ENCODE peak calls at places on chromosome 7, in six cellular contexts. X is mesendoderm, B is esophagus squamous epithelium, S is HCT116, R is dorsolateral prefrontal cortex, Z is right lobe of liver. Q is an unnamed sample.

GRCh38 chr7:103547451-103548284 is 101.7 kb upstream of the SLC26A5 start:
- DNase-seq in X (no peak), B (no peak), S (no peak), R (no peak), Z (no peak), Q (no peak)

GRCh38 chr7:130886438-130887135 is 152.6 kb upstream of the KLF14 start:
- DNase-seq in X (no peak), B (no peak), S (no peak), R (no peak), Z (no peak), Q (no peak)

GRCh38 chr7:108284349-108285017 is 154.3 kb upstream of the LAMB4 start:
- DNase-seq in X (no peak), B (no peak), S (no peak), R (no peak), Z (no peak), Q (no peak)

GRCh38 chr7:82615527-82615926 is 171.9 kb upstream of the CACNA2D1 start:
- DNase-seq in X (peak), B (no peak), S (no peak), R (no peak), Z (no peak), Q (no peak)

GRCh38 chr7:143322646-143323343 is 6.9 kb downstream of the CLCN1 start:
- DNase-seq in X (no peak), B (no peak), S (no peak), R (no peak), Z (no peak), Q (no peak)

GRCh38 chr7:157712666-157713235 is 375.9 kb downstream of the DNAJB6 start:
- DNase-seq in X (no peak), B (no peak), S (no peak), R (no peak), Z (no peak), Q (no peak)

GRCh38 chr7:2719007-2719406 is 31.0 kb downstream of the AMZ1 start:
- DNase-seq in X (peak), B (no peak), S (no peak), R (peak), Z (no peak), Q (peak)

GRCh38 chr7:151115836-151116418 is 29.7 kb downstream of the AGAP3 start:
- DNase-seq in X (peak), B (no peak), S (peak), R (no peak), Z (no peak), Q (no peak)

GRCh38 chr7:94923412-94923811 is 16.0 kb downstream of the PPP1R9A start:
- DNase-seq in X (no peak), B (no peak), S (no peak), R (no peak), Z (no peak), Q (no peak)

GRCh38 chr7:135977020-135977741 is at the start of gene MTPN:
- DNase-seq in X (peak), B (peak), S (peak), R (peak), Z (peak), Q (peak)

GRCh38 chr7:127251048-127251451 is 1.7 kb downstream of the GRM8 start:
- DNase-seq in X (no peak), B (no peak), S (no peak), R (peak), Z (peak), Q (no peak)

GRCh38 chr7:21355406-21355874 is 72.4 kb upstream of the SP4 start:
- DNase-seq in X (no peak), B (no peak), S (no peak), R (no peak), Z (no peak), Q (peak)

GRCh38 chr7:2116903-2117680 is 115.7 kb downstream of the MAD1L1 start:
- DNase-seq in X (no peak), B (no peak), S (no peak), R (peak), Z (peak), Q (no peak)

GRCh38 chr7:8261711-8262695 is at the start of gene ICA1:
- DNase-seq in X (peak), B (no peak), S (no peak), R (peak), Z (peak), Q (peak)

GRCh38 chr7:24851791-24852190 is 94.5 kb upstream of the GSDME start:
- DNase-seq in X (peak), B (no peak), S (no peak), R (no peak), Z (no peak), Q (no peak)

GRCh38 chr7:76069238-76069638 is 21.3 kb downstream of the MDH2 start:
- DNase-seq in X (peak), B (no peak), S (peak), R (peak), Z (no peak), Q (no peak)

GRCh38 chr7:36037121-36037662 is 115.9 kb upstream of the EEPD1 start:
- DNase-seq in X (peak), B (no peak), S (no peak), R (peak), Z (no peak), Q (no peak)

GRCh38 chr7:131322046-131322445 is 5.6 kb upstream of the MKLN1 start:
- DNase-seq in X (peak), B (no peak), S (no peak), R (no peak), Z (no peak), Q (no peak)

DNA sequence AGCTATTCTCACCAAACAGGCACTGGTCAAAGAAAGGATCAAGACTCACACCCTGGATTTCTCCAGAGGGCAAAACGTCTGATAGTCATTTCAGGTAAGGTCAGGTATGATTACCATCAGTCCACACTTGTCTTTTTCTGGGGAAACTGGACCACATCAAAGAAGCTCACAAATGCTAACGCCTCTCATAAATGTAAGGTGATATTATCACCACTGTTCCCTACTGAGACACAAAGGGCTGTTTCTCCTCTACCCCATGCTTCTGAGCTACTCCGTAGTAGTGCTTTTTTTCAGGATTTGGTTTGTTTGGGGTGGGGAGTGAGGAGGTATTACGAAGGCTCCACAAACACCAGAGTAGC is 51.6 kb downstream of the CREB3L2 start:
- DNase-seq in X (no peak), B (no peak), S (no peak), R (no peak), Z (no peak), Q (no peak)
- H3K27ac ChIP-seq in X (no peak), B (no peak), S (no peak), R (no peak), Z (no peak), Q (no peak)

GRCh38 chr7:74481458-74482324 is 28.0 kb downstream of the GTF2IRD1 start:
- DNase-seq in X (no peak), B (no peak), S (no peak), R (no peak), Z (no peak), Q (no peak)

GRCh38 chr7:74479961-74480829 is 26.5 kb downstream of the GTF2IRD1 start:
- DNase-seq in X (peak), B (no peak), S (no peak), R (peak), Z (peak), Q (no peak)

GRCh38 chr7:74480861-74481417 is 27.2 kb downstream of the GTF2IRD1 start:
- DNase-seq in X (peak), B (no peak), S (no peak), R (no peak), Z (peak), Q (no peak)

GRCh38 chr7:74483402-74484336 is 30.0 kb downstream of the GTF2IRD1 start:
- DNase-seq in X (no peak), B (no peak), S (no peak), R (no peak), Z (no peak), Q (no peak)

DNA sequence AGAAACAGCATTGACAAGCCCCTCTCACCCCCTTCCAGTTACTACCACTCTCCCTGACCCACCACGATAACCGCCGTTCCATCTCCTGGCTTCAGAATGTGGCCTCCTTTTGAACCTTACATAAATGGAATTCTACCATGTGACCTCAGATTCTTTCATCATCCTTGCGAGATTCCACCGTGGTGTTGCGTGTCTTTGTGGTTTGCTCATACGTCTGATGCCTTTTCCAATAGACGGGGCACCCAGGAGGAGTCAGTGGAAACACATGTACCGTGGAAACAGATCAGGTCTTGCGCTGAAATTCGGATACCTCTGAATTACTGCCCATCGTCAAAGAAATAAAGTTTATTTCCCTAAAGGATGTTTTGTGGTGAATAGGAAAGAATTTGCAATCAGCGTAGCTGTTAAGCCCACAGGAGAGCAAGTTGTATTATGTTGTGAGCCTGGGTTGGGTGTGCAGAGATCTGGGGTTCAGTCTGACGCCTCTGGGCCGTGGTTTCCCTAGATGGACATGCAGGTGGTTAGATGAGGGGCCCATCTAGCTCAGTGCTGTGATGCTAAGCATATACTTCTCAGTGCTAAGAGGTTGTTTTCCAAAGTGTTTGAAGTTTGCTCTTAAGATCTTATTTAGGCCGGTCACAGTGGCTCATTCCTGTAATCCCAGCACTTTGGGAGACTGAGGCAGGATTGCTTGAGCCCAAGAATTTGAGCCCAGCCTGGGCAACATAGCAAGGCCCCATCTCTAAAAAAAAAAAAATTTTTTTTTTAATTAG is 29.1 kb downstream of the GTF2IRD1 start:
- DNase-seq in X (peak), B (no peak), S (peak), R (no peak), Z (no peak), Q (no peak)
- H3K27ac ChIP-seq in X (no peak), B (peak), S (peak), R (no peak), Z (peak), Q (no peak)

GRCh38 chr7:80910228-80910627 is 8.6 kb downstream of the SEMA3C start:
- DNase-seq in X (no peak), B (no peak), S (no peak), R (no peak), Z (no peak), Q (no peak)

GRCh38 chr7:80907612-80908011 is 11.2 kb downstream of the SEMA3C start:
- DNase-seq in X (no peak), B (no peak), S (no peak), R (no peak), Z (no peak), Q (no peak)

GRCh38 chr7:80908360-80908797 is 10.5 kb downstream of the SEMA3C start:
- DNase-seq in X (no peak), B (no peak), S (no peak), R (no peak), Z (no peak), Q (no peak)

GRCh38 chr7:80905334-80905733 is 13.5 kb downstream of the SEMA3C start:
- DNase-seq in X (no peak), B (no peak), S (no peak), R (no peak), Z (no peak), Q (no peak)

GRCh38 chr7:80907141-80907601 is 11.7 kb downstream of the SEMA3C start:
- DNase-seq in X (no peak), B (no peak), S (no peak), R (no peak), Z (no peak), Q (no peak)
- H3K27ac ChIP-seq in X (no peak), B (no peak), S (no peak), R (no peak), Z (no peak), Q (no peak)

DNA sequence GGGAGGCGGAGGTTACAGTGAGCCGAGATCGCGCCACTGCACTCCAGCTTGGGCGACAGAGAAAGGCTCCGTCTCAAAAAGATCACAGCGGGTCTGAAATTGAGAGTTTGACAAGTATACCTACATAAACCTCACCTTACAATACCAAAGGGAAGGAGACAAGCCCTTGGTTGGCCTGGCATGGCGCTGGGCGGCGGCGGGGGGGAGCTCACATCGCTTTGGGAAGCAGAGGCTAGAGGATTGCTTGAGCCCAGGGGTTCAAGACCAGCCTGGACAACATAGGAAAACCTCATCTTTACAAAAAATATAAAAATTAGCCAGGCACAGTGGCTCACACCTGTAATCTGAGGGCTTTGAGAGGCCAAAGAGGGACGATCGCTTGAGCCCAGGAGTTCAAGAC is 1.1 kb upstream of the ARPC1A start:
- DNase-seq in X (no peak), B (no peak), S (no peak), R (no peak), Z (no peak), Q (no peak)
- H3K27ac ChIP-seq in X (no peak), B (no peak), S (no peak), R (no peak), Z (no peak), Q (no peak)

GRCh38 chr7:6623589-6624245 is 8.3 kb downstream of the ZNF853 start:
- DNase-seq in X (no peak), B (no peak), S (no peak), R (no peak), Z (no peak), Q (no peak)
- H3K27ac ChIP-seq in X (no peak), B (no peak), S (no peak), R (no peak), Z (no peak), Q (peak)

GRCh38 chr7:17371656-17372524 is 73.4 kb downstream of the AHR start:
- DNase-seq in X (peak), B (no peak), S (peak), R (no peak), Z (no peak), Q (no peak)
- H3K27ac ChIP-seq in X (no peak), B (peak), S (peak), R (no peak), Z (no peak), Q (no peak)

DNA sequence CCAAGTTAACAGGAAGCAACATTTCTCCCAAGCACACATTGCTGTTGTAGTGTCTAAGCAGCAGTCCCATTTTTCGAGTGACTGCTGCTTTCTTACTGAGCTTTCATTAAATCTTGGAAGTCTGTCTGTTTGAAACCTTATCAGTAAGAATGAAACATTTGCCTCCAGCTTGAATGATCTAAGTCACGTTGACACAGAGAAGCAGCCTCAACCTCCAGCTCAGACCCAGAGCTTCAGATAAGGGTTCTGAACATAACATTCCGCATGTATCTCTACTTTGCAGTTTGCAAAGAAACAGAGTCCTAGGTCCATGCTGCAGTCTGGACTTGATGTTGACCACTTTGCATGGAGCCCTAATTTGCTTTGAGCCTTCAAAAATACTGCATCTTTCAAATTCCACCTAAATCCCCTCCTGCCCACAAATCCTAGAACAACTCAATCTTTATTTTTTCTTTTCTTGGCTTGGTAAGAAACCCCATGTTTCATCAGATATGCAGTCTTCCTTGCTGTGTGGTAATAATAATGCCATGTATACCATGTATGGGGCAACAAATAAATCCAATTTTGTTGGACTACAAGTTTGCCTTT is 698.7 kb upstream of the IGFBP3 start:
- DNase-seq in X (no peak), B (no peak), S (no peak), R (no peak), Z (no peak), Q (no peak)
- H3K27ac ChIP-seq in X (no peak), B (no peak), S (no peak), R (no peak), Z (no peak), Q (no peak)